ENCODE peak calls at places on chromosomes 11 and 22, in six cellular contexts. Z, J, U, D, F and L are unnamed samples.

GRCh38 chr11:16001899-16002426 is 354.4 kb downstream of the SOX6 start:
- DNase-seq in Z (no peak), J (no peak), U (no peak), D (peak; percentile 83), F (peak; percentile 17), L (no peak)

GRCh38 chr11:68686486-68686885 is 2.1 kb downstream of the GAL start:
- DNase-seq in Z (no peak), J (no peak), U (no peak), D (no peak), F (no peak), L (no peak)

GRCh38 chr11:67452141-67452952 is at the start of gene GPR152:
- DNase-seq in Z (no peak), J (no peak), U (no peak), D (no peak), F (no peak), L (no peak)

GRCh38 chr11:394034-394857 is at the start of gene PKP3:
- DNase-seq in Z (no peak), J (no peak), U (no peak), D (peak; percentile 69), F (peak; percentile 89), L (no peak)

GRCh38 chr22:24951942-24952836 is at the start of gene KIAA1671:
- DNase-seq in Z (peak; percentile 79), J (peak; percentile 87), U (peak; percentile 82), D (peak; percentile 55), F (peak; percentile 80), L (peak; percentile 38)

GRCh38 chr11:6498121-6498520 is 1.0 kb downstream of the DNHD1 start:
- DNase-seq in Z (no peak), J (no peak), U (no peak), D (peak; percentile 67), F (no peak), L (no peak)

GRCh38 chr11:6599884-6600390 is 3.5 kb downstream of the RRP8 start:
- DNase-seq in Z (no peak), J (no peak), U (no peak), D (no peak), F (no peak), L (no peak)

GRCh38 chr11:84091212-84091986 is 805.2 kb upstream of the CCDC90B start:
- DNase-seq in Z (no peak), J (no peak), U (no peak), D (no peak), F (no peak), L (no peak)

GRCh38 chr11:33258631-33259184 is 1.5 kb downstream of the HIPK3 start:
- DNase-seq in Z (peak; percentile 17), J (peak; percentile 76), U (peak; percentile 5), D (peak; percentile 64), F (no peak), L (peak; percentile 55)

GRCh38 chr11:128291835-128292234 is 295.5 kb downstream of the ETS1 start:
- DNase-seq in Z (peak; percentile 71), J (no peak), U (peak; percentile 64), D (no peak), F (no peak), L (no peak)